ENCODE peak calls at places on chromosomes 7 and 10, in five cellular contexts. Z is right atrium auricular region, L is cardiac muscle cell, Y is upper lobe of right lung, M is brain microvascular endothelial cell. Q is an unnamed sample.

GRCh38 chr10:14540611-14541010 is 209.9 kb upstream of the FRMD4A start:
- DNase-seq in Z (no peak), L (no peak), Y (no peak), M (no peak), Q (no peak)

GRCh38 chr7:99359465-99360154 is 14.9 kb upstream of the ARPC1B start:
- DNase-seq in Z (no peak), L (no peak), Y (no peak), M (no peak), Q (no peak)

GRCh38 chr10:30719832-30720231 is 90.3 kb upstream of the LYZL2 start:
- DNase-seq in Z (no peak), L (no peak), Y (no peak), M (no peak), Q (no peak)

GRCh38 chr7:125857606-125858005 is 928.0 kb upstream of the POT1 start:
- DNase-seq in Z (no peak), L (no peak), Y (no peak), M (peak; percentile 74), Q (no peak)

GRCh38 chr10:130751851-130752250 is 559.7 kb downstream of the TCERG1L start:
- DNase-seq in Z (no peak), L (no peak), Y (peak; percentile 15), M (no peak), Q (no peak)

GRCh38 chr10:12177642-12178041 is 18.0 kb downstream of the NUDT5 start:
- DNase-seq in Z (no peak), L (no peak), Y (no peak), M (no peak), Q (no peak)

GRCh38 chr7:84042110-84042539 is 152.5 kb downstream of the SEMA3A start:
- DNase-seq in Z (no peak), L (no peak), Y (no peak), M (peak; percentile 61), Q (peak; percentile 82)

GRCh38 chr7:136869991-136870798 is 1.7 kb downstream of the CHRM2 start:
- DNase-seq in Z (no peak), L (peak; percentile 42), Y (peak; percentile 53), M (no peak), Q (no peak)

GRCh38 chr7:105580022-105580740 is 1.1 kb downstream of the EFCAB10 start:
- DNase-seq in Z (no peak), L (no peak), Y (no peak), M (no peak), Q (no peak)

GRCh38 chr10:14456218-14456869 is 125.6 kb upstream of the FRMD4A start:
- DNase-seq in Z (no peak), L (no peak), Y (no peak), M (no peak), Q (no peak)

GRCh38 chr7:80682744-80683143 is 44.3 kb downstream of the CD36 start:
- DNase-seq in Z (no peak), L (no peak), Y (no peak), M (no peak), Q (no peak)

GRCh38 chr10:35626971-35627507 is 15.1 kb downstream of the FZD8 start:
- DNase-seq in Z (no peak), L (no peak), Y (no peak), M (no peak), Q (no peak)

GRCh38 chr10:48444861-48445841 is 138.7 kb downstream of the MAPK8 start:
- DNase-seq in Z (peak; percentile 36), L (peak; percentile 35), Y (peak; percentile 58), M (no peak), Q (no peak)

GRCh38 chr7:150380463-150380862 is 1.3 kb downstream of the ZNF775 start:
- DNase-seq in Z (no peak), L (no peak), Y (no peak), M (no peak), Q (no peak)

GRCh38 chr10:129725890-129726631 is 238.0 kb downstream of the EBF3 start:
- DNase-seq in Z (peak; percentile 38), L (no peak), Y (no peak), M (no peak), Q (no peak)

GRCh38 chr7:25359471-25360059 is 131.3 kb upstream of the NPVF start:
- DNase-seq in Z (no peak), L (no peak), Y (no peak), M (no peak), Q (no peak)

GRCh38 chr7:147193476-147193875 is 1076.9 kb downstream of the CNTNAP2 start:
- DNase-seq in Z (no peak), L (no peak), Y (no peak), M (no peak), Q (no peak)

GRCh38 chr7:7966141-7966734 is 2.4 kb upstream of the GLCCI1 start:
- DNase-seq in Z (no peak), L (no peak), Y (no peak), M (no peak), Q (no peak)

GRCh38 chr10:110335314-110336064 is 30.8 kb upstream of the SMNDC1 start:
- DNase-seq in Z (no peak), L (no peak), Y (no peak), M (no peak), Q (no peak)

GRCh38 chr7:102286237-102287081 is at the start of gene SH2B2:
- DNase-seq in Z (peak; percentile 86), L (peak; percentile 79), Y (peak; percentile 91), M (peak; percentile 27), Q (no peak)

GRCh38 chr10:69899727-69900595 is 98.3 kb downstream of the COL13A1 start:
- DNase-seq in Z (no peak), L (peak; percentile 46), Y (no peak), M (no peak), Q (no peak)

GRCh38 chr7:1498370-1499305 is 5.6 kb downstream of the INTS1 start:
- DNase-seq in Z (no peak), L (no peak), Y (no peak), M (no peak), Q (no peak)

DNA sequence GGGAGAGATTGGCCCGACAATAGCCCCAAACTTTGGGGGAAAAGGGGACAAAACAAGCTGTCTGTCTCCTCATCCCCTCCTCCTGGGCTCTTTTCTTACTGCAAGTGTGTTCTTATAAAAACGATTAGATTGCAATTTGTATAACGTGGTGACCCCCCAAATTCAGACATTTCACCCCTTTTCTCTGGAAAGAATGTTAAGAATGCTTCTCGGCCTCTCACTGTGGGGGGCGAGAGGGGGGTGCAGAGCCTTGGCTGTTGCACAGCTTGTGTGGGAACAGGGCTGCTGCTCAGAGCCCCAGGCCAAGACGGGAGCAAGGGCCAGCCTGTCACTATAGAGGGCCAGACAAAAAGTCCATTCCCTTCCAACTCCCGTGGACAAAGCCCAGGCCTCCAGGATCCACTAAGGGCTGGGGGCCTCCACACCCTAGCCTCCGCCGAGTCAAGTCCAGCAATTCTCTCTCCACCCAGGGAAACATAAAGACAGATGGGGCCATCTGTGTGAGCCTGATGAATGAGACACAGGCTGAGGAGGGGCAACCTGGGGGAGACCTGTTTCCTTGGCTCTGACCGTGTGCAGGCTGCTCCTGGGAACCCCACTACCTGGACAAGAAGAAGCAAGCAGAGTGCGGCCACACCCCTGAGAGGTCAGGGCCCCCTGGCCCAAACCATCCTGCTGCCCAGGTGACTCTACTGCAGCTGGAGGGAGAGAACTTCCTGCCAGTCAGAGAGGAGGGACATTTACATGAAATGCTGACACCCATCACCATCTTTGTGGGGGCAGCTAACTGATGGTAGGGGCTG is 27.0 kb downstream of the DPCD start:
- DNase-seq in Z (no peak), L (no peak), Y (no peak), M (no peak), Q (no peak)
- H3K4me3 ChIP-seq in Z (no peak overlapping the region), L (no peak overlapping the region), Y (no peak overlapping the region), M (no peak overlapping the region), Q (no peak overlapping the region)

GRCh38 chr10:98254234-98254858 is 13.6 kb downstream of the LOXL4 start:
- DNase-seq in Z (no peak), L (no peak), Y (no peak), M (no peak), Q (no peak)

GRCh38 chr10:98251399-98251798 is 16.6 kb downstream of the LOXL4 start:
- DNase-seq in Z (no peak), L (no peak), Y (no peak), M (no peak), Q (no peak)

GRCh38 chr10:98253499-98253898 is 14.5 kb downstream of the LOXL4 start:
- DNase-seq in Z (no peak), L (no peak), Y (no peak), M (no peak), Q (no peak)

GRCh38 chr10:98255146-98255877 is 12.7 kb downstream of the LOXL4 start:
- DNase-seq in Z (no peak), L (no peak), Y (no peak), M (no peak), Q (no peak)

DNA sequence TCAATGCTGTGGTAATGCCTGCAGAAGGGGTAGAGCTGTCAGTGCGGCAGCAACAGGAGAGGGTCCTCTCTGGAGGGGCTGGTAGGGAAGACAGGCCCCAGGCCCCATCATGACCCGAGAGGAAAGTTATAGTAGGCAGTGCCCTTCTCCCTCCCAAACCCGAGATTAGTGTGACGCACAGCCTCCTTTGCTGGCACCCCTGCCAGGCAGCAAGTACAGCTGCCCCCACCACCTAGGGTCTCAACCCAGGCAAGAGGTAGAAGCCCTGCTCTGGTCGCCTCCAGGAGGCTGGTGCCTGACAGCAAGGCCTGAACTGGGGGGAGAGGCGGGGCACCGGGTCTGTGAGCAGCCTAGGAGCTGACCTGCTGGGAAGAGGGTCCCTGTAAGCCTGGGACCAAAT is 15.5 kb downstream of the LOXL4 start:
- DNase-seq in Z (no peak), L (no peak), Y (no peak), M (no peak), Q (no peak)
- H3K27ac ChIP-seq in Z (no peak overlapping the region), L (no peak overlapping the region), Y (no peak overlapping the region), M (no peak overlapping the region), Q (no peak overlapping the region)

GRCh38 chr7:123070702-123071286 is 75.3 kb upstream of the TAS2R16 start:
- DNase-seq in Z (no peak), L (peak; percentile 28), Y (no peak), M (peak; percentile 11), Q (peak; percentile 18)
- TF ChIP-seq CTCF in Z (no peak), L (peak; percentile 18), Y (no peak), M (peak; percentile 57), Q (peak; percentile 60)

GRCh38 chr7:36752026-36752735 is 27.9 kb upstream of the AOAH start:
- DNase-seq in Z (no peak), L (no peak), Y (no peak), M (no peak), Q (no peak)

GRCh38 chr7:36747251-36747968 is 23.1 kb upstream of the AOAH start:
- DNase-seq in Z (no peak), L (no peak), Y (no peak), M (peak; percentile 9), Q (no peak)

GRCh38 chr7:36747969-36748574 is 23.8 kb upstream of the AOAH start:
- DNase-seq in Z (no peak), L (no peak), Y (no peak), M (no peak), Q (no peak)

GRCh38 chr7:36746347-36746746 is 22.1 kb upstream of the AOAH start:
- DNase-seq in Z (no peak), L (peak; percentile 36), Y (no peak), M (no peak), Q (no peak)

DNA sequence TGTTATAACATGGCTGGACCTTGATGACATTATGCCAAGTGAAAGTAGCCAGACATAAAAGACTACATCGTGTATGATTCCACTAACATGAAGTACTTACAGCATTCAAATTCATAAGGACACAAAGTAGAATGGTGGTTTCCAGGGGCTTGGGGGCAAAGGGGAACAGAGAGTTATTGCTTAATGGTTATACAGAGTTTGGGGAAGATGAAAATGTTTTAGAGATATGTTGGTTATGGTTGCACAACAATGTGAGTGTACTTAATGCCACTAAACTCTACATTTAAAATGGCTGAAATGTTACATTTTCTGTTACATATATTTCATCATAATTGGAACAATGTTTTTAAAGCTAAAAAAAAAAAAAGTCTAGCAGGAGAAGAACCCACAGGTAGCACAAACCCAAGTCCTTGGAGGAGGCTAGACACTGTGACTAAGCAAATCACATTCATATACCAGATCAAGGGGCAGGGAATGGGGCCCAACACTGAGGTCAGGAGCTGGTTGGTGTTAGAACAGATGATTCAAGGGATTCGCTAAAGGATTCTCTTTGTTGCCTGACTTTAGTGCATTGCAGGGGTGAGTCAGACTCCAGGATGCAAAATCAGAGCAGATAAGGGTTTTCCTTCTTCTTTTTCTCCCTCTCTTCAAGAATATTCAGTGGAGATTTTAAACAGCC is 25.1 kb upstream of the AOAH start:
- DNase-seq in Z (no peak), L (no peak), Y (no peak), M (peak; percentile 32), Q (no peak)
- H3K4me3 ChIP-seq in Z (no peak overlapping the region), L (no peak overlapping the region), Y (no peak overlapping the region), M (no peak overlapping the region), Q (no peak overlapping the region)